ENCODE peak calls at places on chromosome 3, in six cellular contexts. F is HCT116, X is iPS DF 6.9, K is Karpas-422, T is ovary, U is stomach. H is an unnamed sample.

GRCh38 chr3:97999103-97999502 is 26.9 kb upstream of the RIOX2 start:
- DNase-seq in K (no peak), F (no peak), T (no peak), X (no peak), U (no peak), H (no peak)

GRCh38 chr3:195906865-195907729 is 1.3 kb downstream of the TNK2 start:
- DNase-seq in T (no peak), U (peak), X (no peak), F (no peak), K (peak), H (peak)

GRCh38 chr3:59422312-59422711 is 372.5 kb upstream of the CFAP20DC start:
- DNase-seq in F (no peak), T (no peak), K (no peak), U (no peak), X (no peak), H (no peak)

GRCh38 chr3:5165698-5166097 is 21.8 kb upstream of the EDEM1 start:
- DNase-seq in T (no peak), K (no peak), X (no peak), U (no peak), F (no peak), H (no peak)

GRCh38 chr3:15629860-15630597 is 28.5 kb downstream of the BTD start:
- DNase-seq in X (peak), K (peak), F (peak), T (peak), U (peak), H (peak)

GRCh38 chr3:14793126-14793857 is 25.5 kb upstream of the FGD5 start:
- DNase-seq in K (no peak), U (no peak), T (peak), X (no peak), F (no peak), H (no peak)

GRCh38 chr3:5784656-5785055 is 597.1 kb downstream of the EDEM1 start:
- DNase-seq in X (no peak), T (no peak), F (no peak), U (no peak), K (no peak), H (no peak)

GRCh38 chr3:47065681-47066080 is 86.2 kb downstream of the NBEAL2 start:
- DNase-seq in U (no peak), F (no peak), T (no peak), X (no peak), K (no peak), H (no peak)

GRCh38 chr3:16993227-16993626 is 108.5 kb downstream of the PLCL2 start:
- DNase-seq in X (no peak), U (no peak), F (no peak), T (no peak), K (no peak), H (peak)

GRCh38 chr3:172138031-172138538 is 98.7 kb downstream of the FNDC3B start:
- DNase-seq in U (no peak), T (no peak), K (no peak), F (no peak), X (no peak), H (no peak)

GRCh38 chr3:194057570-194058188 is 78.3 kb upstream of the HES1 start:
- DNase-seq in F (no peak), U (no peak), X (no peak), T (no peak), K (no peak), H (no peak)
- H3K4me3 ChIP-seq in F (no peak), U (peak), X (no peak), T (peak), K (peak), H (peak)

GRCh38 chr3:169664034-169664820 is 715 bp upstream of the MECOM start:
- DNase-seq in K (peak), F (no peak), X (no peak), U (peak), T (no peak), H (peak)
- H3K4me3 ChIP-seq in K (peak), F (peak), X (no peak), U (peak), T (peak), H (peak)

GRCh38 chr3:108125550-108126071 is 34.8 kb upstream of the CD47 start:
- DNase-seq in X (no peak), T (no peak), U (no peak), F (no peak), K (peak), H (no peak)

GRCh38 chr3:108124337-108125150 is 33.7 kb upstream of the CD47 start:
- DNase-seq in F (no peak), K (peak), T (no peak), X (no peak), U (no peak), H (no peak)

GRCh38 chr3:108123326-108123725 is 32.5 kb upstream of the CD47 start:
- DNase-seq in X (no peak), K (no peak), U (no peak), F (no peak), T (no peak), H (no peak)

GRCh38 chr3:108126348-108126747 is 35.5 kb upstream of the CD47 start:
- DNase-seq in T (no peak), X (no peak), K (no peak), F (no peak), U (no peak), H (no peak)

DNA sequence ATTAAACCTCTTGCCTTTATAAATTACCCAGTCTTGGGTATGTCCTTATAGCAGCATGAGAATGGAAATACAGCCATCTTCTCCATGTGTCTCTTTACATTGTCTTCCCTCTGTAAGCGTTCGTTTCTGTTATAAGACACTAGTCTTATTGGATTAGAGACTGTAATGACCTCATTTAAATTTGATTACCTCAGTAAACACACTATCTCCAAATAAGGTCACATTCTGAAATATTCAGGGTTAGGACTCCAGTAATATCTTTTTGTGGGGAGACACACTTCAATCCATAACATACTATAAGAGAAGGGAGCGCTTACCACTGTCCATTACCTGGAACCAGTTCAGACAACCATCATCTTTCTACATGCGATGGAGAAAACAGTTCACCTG is 34.3 kb upstream of the CD47 start:
- DNase-seq in X (no peak), K (peak), T (no peak), F (no peak), U (no peak), H (no peak)
- H3K4me3 ChIP-seq in X (no peak), K (peak), T (no peak), F (no peak), U (no peak), H (no peak)

GRCh38 chr3:56802793-56803192 is 1.0 kb upstream of the ARHGEF3 start:
- DNase-seq in T (no peak), F (no peak), U (no peak), X (no peak), K (no peak), H (no peak)
- H3K4me3 ChIP-seq in T (no peak), F (no peak), U (no peak), X (no peak), K (peak), H (no peak)